ENCODE peak calls at places on chromosomes 13 and 19, in eight cellular contexts. B is GM23338, V is GM04504, U is LoVo, M is HFFc6, P is EL, Q is A549, Y is GM10248. X is an unnamed sample.

GRCh38 chr13:19998960-19999359 is 40.4 kb downstream of the ZMYM2 start:
- DNase-seq in B (no peak), V (no peak), U (no peak), M (no peak), P (no peak), Q (no peak), Y (no peak), X (no peak)

GRCh38 chr13:106172176-106172905 is 363.1 kb downstream of the EFNB2 start:
- DNase-seq in B (no peak), V (no peak), U (no peak), M (no peak), P (no peak), Q (no peak), Y (no peak), X (no peak)

GRCh38 chr13:53201454-53202225 is 173.0 kb downstream of the OLFM4 start:
- DNase-seq in B (peak), V (no peak), U (no peak), M (no peak), P (peak), Q (no peak), Y (no peak), X (no peak)

GRCh38 chr19:48806818-48807589 is 3.8 kb downstream of the BCAT2 start:
- DNase-seq in B (peak), V (no peak), U (no peak), M (peak), P (no peak), Q (peak), Y (no peak), X (no peak)

GRCh38 chr13:97298816-97299215 is 76.7 kb downstream of the MBNL2 start:
- DNase-seq in B (no peak), V (no peak), U (no peak), M (no peak), P (no peak), Q (no peak), Y (no peak), X (no peak)

GRCh38 chr13:39038569-39038898 is 278 bp downstream of the NHLRC3 start:
- DNase-seq in B (no peak), V (no peak), U (peak), M (no peak), P (peak), Q (peak), Y (peak), X (peak)

GRCh38 chr19:49857061-49857833 is 6.3 kb downstream of the PTOV1 start:
- DNase-seq in B (no peak), V (no peak), U (no peak), M (no peak), P (no peak), Q (no peak), Y (no peak), X (no peak)

GRCh38 chr19:49301165-49301865 is 23.7 kb downstream of the SLC6A16 start:
- DNase-seq in B (peak), V (peak), U (peak), M (peak), P (peak), Q (peak), Y (peak), X (peak)

GRCh38 chr19:23999821-24000610 is 85.3 kb downstream of the ZNF726 start:
- DNase-seq in B (no peak), V (no peak), U (no peak), M (no peak), P (no peak), Q (no peak), Y (no peak), X (no peak)